ENCODE peak calls at places on chromosomes 16 and 17, in seven cellular contexts. One of them, this sample, is unnamed.

GRCh38 chr17:79845601-79845949 is 6.3 kb upstream of the CBX4 start:
- DNase-seq in esophagus squamous epithelium: no peak
- DNase-seq in RWPE1: no peak
- DNase-seq in AG09309: no peak
- DNase-seq in Calu3: no peak
- DNase-seq in HFF-Myc: no peak
- DNase-seq in retinal pigment epithelial cell: no peak
- DNase-seq in this sample: no peak

GRCh38 chr17:17570207-17570797 is 21.2 kb downstream of the PEMT start:
- DNase-seq in esophagus squamous epithelium: no peak
- DNase-seq in RWPE1: no peak
- DNase-seq in AG09309: no peak
- DNase-seq in Calu3: peak
- DNase-seq in HFF-Myc: no peak
- DNase-seq in retinal pigment epithelial cell: no peak
- DNase-seq in this sample: peak

GRCh38 chr17:44848257-44848795 is 643 bp downstream of the HIGD1B start:
- DNase-seq in esophagus squamous epithelium: no peak
- DNase-seq in RWPE1: no peak
- DNase-seq in AG09309: no peak
- DNase-seq in Calu3: no peak
- DNase-seq in HFF-Myc: no peak
- DNase-seq in retinal pigment epithelial cell: no peak
- DNase-seq in this sample: no peak

GRCh38 chr16:11615756-11616447 is 29.2 kb upstream of the LITAF start:
- DNase-seq in esophagus squamous epithelium: no peak
- DNase-seq in RWPE1: no peak
- DNase-seq in AG09309: no peak
- DNase-seq in Calu3: peak
- DNase-seq in HFF-Myc: no peak
- DNase-seq in retinal pigment epithelial cell: no peak
- DNase-seq in this sample: no peak

GRCh38 chr17:73391331-73392265 is 79.8 kb upstream of the CDC42EP4 start:
- DNase-seq in esophagus squamous epithelium: no peak
- DNase-seq in RWPE1: no peak
- DNase-seq in AG09309: no peak
- DNase-seq in Calu3: no peak
- DNase-seq in HFF-Myc: no peak
- DNase-seq in retinal pigment epithelial cell: no peak
- DNase-seq in this sample: no peak

GRCh38 chr16:8887438-8887765 is 5.3 kb downstream of the LITAFD start:
- DNase-seq in esophagus squamous epithelium: no peak
- DNase-seq in RWPE1: no peak
- DNase-seq in AG09309: no peak
- DNase-seq in Calu3: no peak
- DNase-seq in HFF-Myc: no peak
- DNase-seq in retinal pigment epithelial cell: no peak
- DNase-seq in this sample: peak

GRCh38 chr17:68195667-68196393 is 52.0 kb upstream of the AMZ2 start:
- DNase-seq in esophagus squamous epithelium: no peak
- DNase-seq in RWPE1: peak
- DNase-seq in AG09309: no peak
- DNase-seq in Calu3: no peak
- DNase-seq in HFF-Myc: no peak
- DNase-seq in retinal pigment epithelial cell: no peak
- DNase-seq in this sample: no peak

GRCh38 chr16:12341966-12342365 is 365.4 kb downstream of the SNX29 start:
- DNase-seq in esophagus squamous epithelium: no peak
- DNase-seq in RWPE1: no peak
- DNase-seq in AG09309: no peak
- DNase-seq in Calu3: no peak
- DNase-seq in HFF-Myc: no peak
- DNase-seq in retinal pigment epithelial cell: no peak
- DNase-seq in this sample: no peak

GRCh38 chr17:73588291-73589095 is 55.8 kb downstream of the SDK2 start:
- DNase-seq in esophagus squamous epithelium: no peak
- DNase-seq in RWPE1: no peak
- DNase-seq in AG09309: no peak
- DNase-seq in Calu3: no peak
- DNase-seq in HFF-Myc: no peak
- DNase-seq in retinal pigment epithelial cell: no peak
- DNase-seq in this sample: peak

GRCh38 chr17:81393684-81394376 is 1.4 kb upstream of the BAHCC1 start:
- DNase-seq in esophagus squamous epithelium: peak
- DNase-seq in RWPE1: peak
- DNase-seq in AG09309: peak
- DNase-seq in Calu3: peak
- DNase-seq in HFF-Myc: peak
- DNase-seq in retinal pigment epithelial cell: peak
- DNase-seq in this sample: peak
- TF ChIP-seq CTCF in esophagus squamous epithelium: no peak
- TF ChIP-seq CTCF in RWPE1: no peak
- TF ChIP-seq CTCF in AG09309: no peak
- TF ChIP-seq CTCF in Calu3: no peak
- TF ChIP-seq CTCF in HFF-Myc: peak
- TF ChIP-seq CTCF in retinal pigment epithelial cell: no peak
- TF ChIP-seq CTCF in this sample: peak

DNA sequence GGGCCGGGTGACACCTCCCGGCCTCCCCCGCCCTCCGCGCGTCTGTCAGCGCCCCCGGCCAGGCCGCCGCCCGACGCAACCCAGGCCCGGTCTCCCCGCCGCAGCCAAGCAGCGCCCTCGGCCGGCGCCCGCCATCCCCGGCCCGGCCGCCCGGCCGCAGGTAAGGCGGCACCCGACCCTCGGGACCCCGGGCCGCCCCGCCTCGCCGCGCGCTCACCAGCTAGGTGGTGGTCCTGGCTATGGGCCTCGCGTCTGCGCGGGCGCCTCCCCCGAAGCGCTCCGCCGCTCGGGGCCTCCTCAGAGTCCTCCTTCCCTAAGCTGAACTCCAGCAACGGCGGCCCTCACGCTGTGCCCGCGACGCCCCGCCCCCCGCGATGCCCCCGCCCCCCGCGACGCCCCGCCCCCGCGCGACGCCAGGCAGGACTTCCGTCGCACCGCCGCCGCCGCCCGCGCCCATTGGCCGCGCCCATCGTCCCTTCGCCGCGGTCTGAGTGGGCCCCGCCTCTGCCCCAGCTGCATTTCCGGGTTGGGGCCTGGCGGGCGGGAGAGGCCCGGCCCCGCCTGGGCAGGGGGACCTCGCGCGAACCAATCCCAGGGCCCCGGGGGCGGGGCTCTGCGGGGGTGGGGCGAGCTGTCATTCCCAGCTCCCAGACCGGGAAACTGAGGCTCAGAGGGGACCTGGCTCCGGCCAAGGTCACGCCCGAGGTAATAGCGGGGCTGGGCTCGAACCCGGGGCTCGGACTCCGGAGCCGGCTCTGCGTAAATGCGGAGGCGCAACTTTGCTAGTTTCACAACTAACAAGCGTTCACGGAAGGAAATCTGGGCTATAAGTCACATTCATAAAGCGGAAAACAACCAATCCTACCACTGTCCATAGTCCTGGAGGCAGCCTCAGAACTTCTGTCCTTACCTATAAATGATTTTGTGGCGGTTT is 9.0 kb upstream of the KCTD5 start:
- DNase-seq in esophagus squamous epithelium: peak
- DNase-seq in RWPE1: peak
- DNase-seq in AG09309: peak
- DNase-seq in Calu3: peak
- DNase-seq in HFF-Myc: peak
- DNase-seq in retinal pigment epithelial cell: peak
- DNase-seq in this sample: peak
- TF ChIP-seq CTCF in esophagus squamous epithelium: no peak
- TF ChIP-seq CTCF in RWPE1: no peak
- TF ChIP-seq CTCF in AG09309: no peak
- TF ChIP-seq CTCF in Calu3: no peak
- TF ChIP-seq CTCF in HFF-Myc: no peak
- TF ChIP-seq CTCF in retinal pigment epithelial cell: no peak
- TF ChIP-seq CTCF in this sample: no peak

GRCh38 chr16:228917-229730 is at the start of gene LUC7L:
- DNase-seq in esophagus squamous epithelium: no peak
- DNase-seq in RWPE1: peak
- DNase-seq in AG09309: peak
- DNase-seq in Calu3: peak
- DNase-seq in HFF-Myc: peak
- DNase-seq in retinal pigment epithelial cell: peak
- DNase-seq in this sample: peak

GRCh38 chr16:230949-231348 is 1.7 kb upstream of the LUC7L start:
- DNase-seq in esophagus squamous epithelium: no peak
- DNase-seq in RWPE1: no peak
- DNase-seq in AG09309: no peak
- DNase-seq in Calu3: no peak
- DNase-seq in HFF-Myc: no peak
- DNase-seq in retinal pigment epithelial cell: no peak
- DNase-seq in this sample: no peak

GRCh38 chr16:229731-230281 is 557 bp upstream of the LUC7L start:
- DNase-seq in esophagus squamous epithelium: no peak
- DNase-seq in RWPE1: no peak
- DNase-seq in AG09309: no peak
- DNase-seq in Calu3: peak
- DNase-seq in HFF-Myc: no peak
- DNase-seq in retinal pigment epithelial cell: no peak
- DNase-seq in this sample: no peak

GRCh38 chr16:239948-240277 is 5.3 kb downstream of the FAM234A start:
- DNase-seq in esophagus squamous epithelium: no peak
- DNase-seq in RWPE1: no peak
- DNase-seq in AG09309: no peak
- DNase-seq in Calu3: no peak
- DNase-seq in HFF-Myc: no peak
- DNase-seq in retinal pigment epithelial cell: no peak
- DNase-seq in this sample: no peak

GRCh38 chr16:234468-235305 is at the start of gene FAM234A:
- DNase-seq in esophagus squamous epithelium: peak
- DNase-seq in RWPE1: peak
- DNase-seq in AG09309: peak
- DNase-seq in Calu3: peak
- DNase-seq in HFF-Myc: peak
- DNase-seq in retinal pigment epithelial cell: peak
- DNase-seq in this sample: peak
- TF ChIP-seq CTCF in esophagus squamous epithelium: peak
- TF ChIP-seq CTCF in RWPE1: peak
- TF ChIP-seq CTCF in AG09309: peak
- TF ChIP-seq CTCF in Calu3: peak
- TF ChIP-seq CTCF in HFF-Myc: peak
- TF ChIP-seq CTCF in retinal pigment epithelial cell: peak
- TF ChIP-seq CTCF in this sample: no peak

DNA sequence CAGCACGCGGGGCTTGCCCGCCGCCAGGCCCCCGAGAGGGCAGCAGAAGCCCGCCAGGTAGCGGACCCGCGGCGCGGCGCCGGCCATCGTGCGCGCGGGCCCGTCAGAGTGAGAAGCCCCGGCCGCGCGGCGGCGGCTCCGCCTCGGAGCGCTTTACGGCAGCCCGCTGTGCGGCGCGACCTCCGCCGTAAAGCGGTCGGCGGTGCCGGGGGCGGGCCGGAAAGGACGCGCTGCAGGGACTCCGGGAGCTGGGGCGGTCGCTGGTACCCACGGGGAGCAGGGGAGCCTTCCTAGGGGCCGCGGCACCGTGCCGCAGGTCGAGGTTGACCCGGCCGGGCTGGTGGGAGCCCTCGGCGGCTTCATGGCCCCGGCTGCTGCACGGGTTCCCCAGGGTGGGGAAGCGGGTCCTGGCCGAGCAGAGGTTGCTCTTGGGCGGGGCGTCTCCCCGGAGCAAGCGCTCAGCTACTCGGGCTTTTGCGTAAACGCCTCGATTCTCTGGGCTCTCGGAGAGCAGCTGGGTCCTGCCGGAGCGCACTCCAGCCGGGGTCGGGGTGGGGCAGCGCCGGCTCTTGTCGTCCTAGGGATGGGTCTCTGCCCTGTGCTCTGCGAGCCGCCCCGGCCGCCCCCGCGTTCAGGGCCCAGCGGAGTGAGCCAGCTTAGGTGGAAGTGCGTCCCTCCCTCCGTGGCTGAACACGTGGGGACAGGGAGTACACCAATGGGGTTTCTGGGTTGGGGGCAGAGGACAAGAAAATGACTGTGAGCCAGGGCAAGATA is at the start of gene FAAP100:
- DNase-seq in esophagus squamous epithelium: no peak
- DNase-seq in RWPE1: peak
- DNase-seq in AG09309: no peak
- DNase-seq in Calu3: peak
- DNase-seq in HFF-Myc: no peak
- DNase-seq in retinal pigment epithelial cell: no peak
- DNase-seq in this sample: peak
- TF ChIP-seq CTCF in esophagus squamous epithelium: no peak
- TF ChIP-seq CTCF in RWPE1: no peak
- TF ChIP-seq CTCF in AG09309: no peak
- TF ChIP-seq CTCF in Calu3: no peak
- TF ChIP-seq CTCF in HFF-Myc: no peak
- TF ChIP-seq CTCF in retinal pigment epithelial cell: no peak
- TF ChIP-seq CTCF in this sample: no peak

DNA sequence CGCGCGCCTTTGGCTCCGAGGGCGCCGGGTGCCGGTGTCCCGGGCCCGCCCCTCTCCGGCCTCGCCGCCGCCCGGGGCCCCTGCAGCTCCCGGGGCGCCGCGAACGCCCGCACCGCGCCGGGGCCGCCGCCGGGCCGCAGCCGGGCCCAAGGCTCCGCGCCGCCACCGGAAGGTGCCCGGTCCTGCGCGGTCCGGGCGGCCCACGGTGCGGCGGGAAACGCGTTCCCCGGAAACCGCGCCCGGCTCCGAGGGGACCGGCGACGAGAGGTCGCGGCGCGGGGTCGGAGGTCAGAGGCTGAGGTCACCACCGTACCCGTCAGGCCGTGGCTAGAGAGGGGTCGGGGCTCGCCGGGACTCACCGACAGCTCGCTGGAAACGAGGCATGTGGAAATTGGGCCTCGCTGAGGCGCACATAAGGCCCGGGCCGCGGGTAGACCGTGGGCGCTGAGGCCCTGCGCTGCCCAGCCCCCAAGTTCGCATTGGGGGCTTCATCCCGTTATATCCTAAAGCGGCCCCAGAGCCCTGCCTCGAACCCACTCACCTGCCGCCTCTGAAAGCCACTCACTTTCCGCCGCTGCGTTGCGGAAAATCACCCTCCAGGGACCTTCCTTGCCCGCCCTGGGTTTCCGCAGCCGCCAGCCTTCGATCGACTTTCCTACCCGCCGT is at the start of gene DUS1L:
- DNase-seq in esophagus squamous epithelium: no peak
- DNase-seq in RWPE1: peak
- DNase-seq in AG09309: no peak
- DNase-seq in Calu3: peak
- DNase-seq in HFF-Myc: no peak
- DNase-seq in retinal pigment epithelial cell: no peak
- DNase-seq in this sample: peak
- TF ChIP-seq CTCF in esophagus squamous epithelium: no peak
- TF ChIP-seq CTCF in RWPE1: no peak
- TF ChIP-seq CTCF in AG09309: no peak
- TF ChIP-seq CTCF in Calu3: no peak
- TF ChIP-seq CTCF in HFF-Myc: no peak
- TF ChIP-seq CTCF in retinal pigment epithelial cell: no peak
- TF ChIP-seq CTCF in this sample: no peak

DNA sequence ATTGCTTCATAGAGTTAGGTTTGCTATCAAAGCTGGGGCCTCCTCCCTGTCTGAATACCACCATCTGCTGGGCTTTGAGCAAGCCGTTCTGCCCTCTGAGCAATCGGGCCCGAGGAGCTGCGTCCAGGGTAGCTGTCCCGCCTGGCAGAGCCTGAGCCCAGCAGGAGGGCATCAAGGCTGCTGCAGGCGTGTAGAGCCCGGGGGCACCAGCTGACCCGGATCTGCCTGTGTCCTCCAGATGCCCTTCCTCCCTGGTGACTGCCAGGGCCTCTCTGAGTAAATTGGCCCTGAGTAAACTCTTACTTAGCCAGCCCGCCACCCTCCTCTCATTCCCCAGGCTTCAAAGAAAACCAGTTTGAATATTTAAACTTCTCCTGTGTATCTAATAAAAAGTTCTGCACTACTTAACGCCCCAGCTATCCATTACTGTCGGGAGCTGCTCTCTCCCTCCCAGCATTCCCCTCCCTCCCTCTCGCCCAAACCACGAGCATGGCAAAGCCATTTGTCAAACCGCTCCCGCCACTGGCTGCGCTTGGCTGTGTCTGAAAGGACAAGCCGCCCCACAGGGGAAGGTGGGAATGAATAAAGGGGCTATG is 16.4 kb downstream of the CDK5RAP3 start:
- DNase-seq in esophagus squamous epithelium: no peak
- DNase-seq in RWPE1: no peak
- DNase-seq in AG09309: no peak
- DNase-seq in Calu3: no peak
- DNase-seq in HFF-Myc: no peak
- DNase-seq in retinal pigment epithelial cell: no peak
- DNase-seq in this sample: no peak
- TF ChIP-seq CTCF in esophagus squamous epithelium: no peak
- TF ChIP-seq CTCF in RWPE1: no peak
- TF ChIP-seq CTCF in AG09309: no peak
- TF ChIP-seq CTCF in Calu3: no peak
- TF ChIP-seq CTCF in HFF-Myc: no peak
- TF ChIP-seq CTCF in retinal pigment epithelial cell: no peak
- TF ChIP-seq CTCF in this sample: no peak